ENCODE peak calls at places on chromosomes 2 and 18, in nine cellular contexts. R, A, X, J, T, V, Z, G and S are unnamed samples. For H3K36me3 and H3K4me1, the result is how much of the 10 kb centered on the place peaks cover.

GRCh38 chr2:204533629-204534370 is 11.5 kb upstream of the PARD3B start:
- DNase-seq in R (peak), A (no peak), X (no peak), J (no peak), T (no peak), V (no peak), Z (no peak), G (no peak), S (no peak)

GRCh38 chr2:133365117-133365516 is 203.1 kb downstream of the NCKAP5 start:
- DNase-seq in R (peak), A (no peak), X (no peak), J (no peak), T (no peak), V (no peak), Z (no peak), G (no peak), S (no peak)

GRCh38 chr2:119108186-119108585 is 50.4 kb downstream of the C1QL2 start:
- DNase-seq in R (no peak), A (no peak), X (no peak), J (no peak), T (no peak), V (no peak), Z (no peak), G (no peak), S (no peak)

GRCh38 chr18:13539050-13539449 is 187.3 kb downstream of the FAM210A start:
- DNase-seq in R (no peak), A (no peak), X (no peak), J (no peak), T (no peak), V (no peak), Z (no peak), G (no peak), S (no peak)

GRCh38 chr18:14174706-14175085 is 42.5 kb upstream of the ZNF519 start:
- DNase-seq in R (no peak), A (peak), X (no peak), J (peak), T (no peak), V (no peak), Z (no peak), G (no peak), S (no peak)

GRCh38 chr2:23502096-23502495 is 117.1 kb downstream of the KLHL29 start:
- DNase-seq in R (no peak), A (no peak), X (peak), J (no peak), T (no peak), V (no peak), Z (peak), G (no peak), S (no peak)

GRCh38 chr18:7847988-7848387 is 280.9 kb downstream of the PTPRM start:
- DNase-seq in R (peak), A (no peak), X (no peak), J (no peak), T (no peak), V (no peak), Z (no peak), G (no peak), S (no peak)

GRCh38 chr2:7034313-7034712 is 117.1 kb downstream of the RNF144A start:
- DNase-seq in R (no peak), A (no peak), X (peak), J (no peak), T (no peak), V (no peak), Z (peak), G (no peak), S (no peak)

GRCh38 chr2:110804915-110805314 is 72.5 kb downstream of the ACOXL start:
- DNase-seq in R (no peak), A (no peak), X (no peak), J (no peak), T (no peak), V (no peak), Z (no peak), G (no peak), S (no peak)

GRCh38 chr2:9820020-9820973 is 23.0 kb upstream of the TAF1B start:
- DNase-seq in R (peak), A (peak), X (peak), J (no peak), T (no peak), V (no peak), Z (peak), G (no peak), S (no peak)

GRCh38 chr2:177530513-177531039 is 138.0 kb downstream of the AGPS start:
- DNase-seq in R (no peak), A (no peak), X (no peak), J (no peak), T (no peak), V (no peak), Z (no peak), G (no peak), S (no peak)

GRCh38 chr2:96893289-96894150 is 23.6 kb upstream of the SEMA4C start:
- DNase-seq in R (no peak), A (no peak), X (no peak), J (no peak), T (no peak), V (no peak), Z (no peak), G (no peak), S (no peak)

GRCh38 chr18:74242451-74243096 is 49.2 kb downstream of the CYB5A start:
- DNase-seq in R (no peak), A (no peak), X (peak), J (no peak), T (no peak), V (peak), Z (peak), G (no peak), S (no peak)

GRCh38 chr2:231191896-231192872 is 6.2 kb upstream of the ARMC9 start:
- DNase-seq in R (peak), A (peak), X (peak), J (peak), T (no peak), V (peak), Z (peak), G (no peak), S (peak)

GRCh38 chr2:42693013-42693575 is 70.8 kb downstream of the OXER1 start:
- DNase-seq in R (no peak), A (peak), X (no peak), J (no peak), T (no peak), V (no peak), Z (no peak), G (no peak), S (no peak)

GRCh38 chr2:102839668-102840388 is 78.0 kb downstream of the TMEM182 start:
- DNase-seq in R (peak), A (no peak), X (peak), J (no peak), T (peak), V (peak), Z (peak), G (no peak), S (peak)

GRCh38 chr2:163465440-163465839 is 270.4 kb downstream of the FIGN start:
- DNase-seq in R (peak), A (no peak), X (no peak), J (no peak), T (no peak), V (no peak), Z (no peak), G (no peak), S (no peak)

GRCh38 chr2:239114616-239115265 is 266.9 kb downstream of the TWIST2 start:
- DNase-seq in R (no peak), A (no peak), X (no peak), J (no peak), T (no peak), V (no peak), Z (peak), G (no peak), S (no peak)

GRCh38 chr2:107569496-107569895 is 257.2 kb upstream of the RGPD4 start:
- DNase-seq in R (no peak), A (no peak), X (no peak), J (no peak), T (no peak), V (no peak), Z (no peak), G (no peak), S (no peak)

GRCh38 chr2:204604061-204604460 is 58.8 kb downstream of the PARD3B start:
- DNase-seq in R (peak), A (no peak), X (no peak), J (no peak), T (no peak), V (no peak), Z (no peak), G (no peak), S (no peak)

GRCh38 chr18:55048892-55049291 is 89.6 kb upstream of the CCDC68 start:
- DNase-seq in R (peak), A (no peak), X (no peak), J (no peak), T (no peak), V (no peak), Z (no peak), G (no peak), S (no peak)

GRCh38 chr2:84493494-84493893 is 22.8 kb upstream of the DNAH6 start:
- DNase-seq in R (peak), A (no peak), X (no peak), J (no peak), T (no peak), V (no peak), Z (peak), G (no peak), S (no peak)

GRCh38 chr2:118123561-118124232 is 35.4 kb downstream of the INSIG2 start:
- DNase-seq in R (peak), A (no peak), X (peak), J (no peak), T (peak), V (no peak), Z (no peak), G (no peak), S (no peak)

GRCh38 chr2:192030289-192030688 is 164.4 kb downstream of the TMEFF2 start:
- DNase-seq in R (peak), A (no peak), X (no peak), J (no peak), T (no peak), V (no peak), Z (peak), G (no peak), S (no peak)

GRCh38 chr2:126945118-126945517 is 46.4 kb downstream of the TEX51 start:
- DNase-seq in R (no peak), A (no peak), X (no peak), J (no peak), T (no peak), V (no peak), Z (no peak), G (no peak), S (no peak)

GRCh38 chr2:10253596-10254372 is 48.9 kb upstream of the HPCAL1 start:
- DNase-seq in R (no peak), A (peak), X (no peak), J (no peak), T (no peak), V (no peak), Z (no peak), G (no peak), S (no peak)

GRCh38 chr2:141508806-141509595 is 621.8 kb downstream of the LRP1B start:
- DNase-seq in R (peak), A (no peak), X (no peak), J (no peak), T (no peak), V (no peak), Z (no peak), G (no peak), S (no peak)

GRCh38 chr2:8573234-8573941 is 108.5 kb upstream of the ID2 start:
- DNase-seq in R (no peak), A (no peak), X (no peak), J (peak), T (no peak), V (no peak), Z (peak), G (peak), S (no peak)

GRCh38 chr18:26429535-26429934 is 118.8 kb downstream of the KCTD1 start:
- DNase-seq in R (peak), A (no peak), X (no peak), J (peak), T (peak), V (no peak), Z (peak), G (no peak), S (peak)

GRCh38 chr2:232325324-232326273 is 53.0 kb upstream of the ALPP start:
- DNase-seq in R (peak), A (peak), X (peak), J (peak), T (no peak), V (peak), Z (peak), G (no peak), S (peak)

GRCh38 chr2:163157891-163158511 is 319.4 kb upstream of the KCNH7 start:
- DNase-seq in R (peak), A (no peak), X (no peak), J (no peak), T (no peak), V (no peak), Z (no peak), G (no peak), S (no peak)

GRCh38 chr2:232925153-232925768 is 55.2 kb downstream of the SNORC start:
- DNase-seq in R (no peak), A (no peak), X (no peak), J (no peak), T (no peak), V (no peak), Z (peak), G (no peak), S (no peak)

GRCh38 chr2:129817175-129817574 is 162.3 kb upstream of the RAB6C start:
- DNase-seq in R (no peak), A (no peak), X (no peak), J (no peak), T (no peak), V (no peak), Z (no peak), G (no peak), S (no peak)

GRCh38 chr2:221455214-221455613 is 116.9 kb downstream of the EPHA4 start:
- DNase-seq in R (peak), A (no peak), X (no peak), J (no peak), T (no peak), V (no peak), Z (no peak), G (no peak), S (peak)

GRCh38 chr18:35077937-35078336 is 36.7 kb downstream of the MAPRE2 start:
- DNase-seq in R (peak), A (no peak), X (no peak), J (no peak), T (no peak), V (no peak), Z (no peak), G (no peak), S (no peak)

GRCh38 chr18:5456577-5457466 is 87.0 kb downstream of the EPB41L3 start:
- DNase-seq in R (peak), A (no peak), X (no peak), J (no peak), T (no peak), V (no peak), Z (peak), G (no peak), S (peak)

GRCh38 chr2:190533968-190534309 is 583 bp downstream of the NEMP2 start:
- DNase-seq in R (no peak), A (no peak), X (peak), J (no peak), T (no peak), V (no peak), Z (no peak), G (no peak), S (no peak)

GRCh38 chr2:8533923-8534322 is 147.9 kb upstream of the ID2 start:
- DNase-seq in R (no peak), A (no peak), X (no peak), J (no peak), T (no peak), V (no peak), Z (no peak), G (no peak), S (no peak)

GRCh38 chr2:78218066-78218465 is 695.9 kb upstream of the LRRTM4 start:
- DNase-seq in R (no peak), A (no peak), X (no peak), J (no peak), T (no peak), V (no peak), Z (no peak), G (no peak), S (no peak)

GRCh38 chr2:180311-180710 is 83.5 kb downstream of the SH3YL1 start:
- DNase-seq in R (no peak), A (no peak), X (no peak), J (no peak), T (no peak), V (no peak), Z (no peak), G (no peak), S (no peak)
- H3K4me3 ChIP-seq in R (no peak), A (no peak), X (no peak), J (no peak), T (no peak), V (no peak), Z (no peak), G (no peak), S (no peak)

DNA sequence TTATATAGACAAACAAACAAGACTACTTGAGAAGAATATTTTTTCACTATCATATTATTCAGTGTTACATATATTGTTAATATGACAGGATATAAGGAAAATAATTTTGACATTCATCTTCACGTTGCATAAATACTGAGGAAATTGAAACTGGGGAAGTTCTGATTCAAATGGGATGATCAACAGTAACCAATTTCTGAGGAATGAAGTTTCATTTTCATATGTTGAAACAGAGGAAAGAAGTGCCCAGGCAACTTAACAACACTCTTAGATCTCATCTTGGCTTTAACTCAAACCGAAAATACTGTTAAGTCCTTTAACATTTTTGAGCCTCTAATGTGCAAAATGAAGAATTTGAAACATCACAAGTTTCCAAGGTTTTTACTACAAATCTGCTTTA is 612.2 kb upstream of the VRK2 start:
- DNase-seq in R (no peak), A (no peak), X (no peak), J (no peak), T (no peak), V (no peak), Z (no peak), G (no peak), S (no peak)
- H3K36me3 ChIP-seq in R (under half), A (under half), X (under half), J (under half), T (under half), V (under half), Z (under half), G (under half), S (under half)

GRCh38 chr2:219219781-219220532 is 1.2 kb upstream of the ABCB6 start:
- DNase-seq in R (no peak), A (no peak), X (no peak), J (no peak), T (no peak), V (no peak), Z (no peak), G (no peak), S (no peak)
- H3K4me1 ChIP-seq in R (under half), A (under half), X (under half), J (under half), T (under half), V (under half), Z (under half), G (under half), S (under half)

DNA sequence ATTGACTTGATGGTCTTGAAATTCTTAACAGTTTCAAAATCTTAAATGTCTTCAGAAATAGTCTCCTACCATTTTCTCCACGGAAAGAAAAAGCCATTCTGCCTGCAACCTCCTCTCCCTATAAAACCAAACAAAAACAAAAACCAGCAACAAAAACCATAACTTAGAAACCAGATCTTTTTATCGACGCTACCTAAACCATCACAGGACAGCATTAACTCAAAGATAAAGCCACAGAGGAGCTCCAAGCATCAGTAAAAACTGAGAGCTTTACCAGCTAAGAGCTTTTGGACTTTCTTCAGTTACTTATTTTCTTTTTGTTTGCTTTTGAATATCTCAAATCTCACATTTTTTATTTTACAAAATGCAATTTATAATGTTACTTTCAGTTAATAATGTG is 12.8 kb downstream of the CD226 start:
- DNase-seq in R (no peak), A (no peak), X (no peak), J (no peak), T (no peak), V (no peak), Z (no peak), G (no peak), S (no peak)
- H3K4me3 ChIP-seq in R (no peak), A (no peak), X (no peak), J (no peak), T (no peak), V (no peak), Z (no peak), G (no peak), S (no peak)

GRCh38 chr2:20781656-20782265 is 41.1 kb downstream of the LDAH start:
- DNase-seq in R (peak), A (no peak), X (no peak), J (no peak), T (no peak), V (no peak), Z (peak), G (no peak), S (peak)
- H3K36me3 ChIP-seq in R (under half), A (under half), X (under half), J (under half), T (under half), V (under half), Z (under half), G (under half), S (under half)

GRCh38 chr18:3279201-3280185 is 17.6 kb downstream of the MYL12B start:
- DNase-seq in R (no peak), A (no peak), X (no peak), J (no peak), T (no peak), V (no peak), Z (no peak), G (no peak), S (peak)
- H3K4me1 ChIP-seq in R (under half), A (under half), X (under half), J (under half), T (under half), V (under half), Z (under half), G (under half), S (under half)

GRCh38 chr2:34734662-34735061 is 1135.6 kb upstream of the FAM98A start:
- DNase-seq in R (no peak), A (no peak), X (no peak), J (no peak), T (no peak), V (no peak), Z (peak), G (no peak), S (no peak)
- H3K4me3 ChIP-seq in R (no peak), A (no peak), X (no peak), J (no peak), T (no peak), V (no peak), Z (no peak), G (no peak), S (no peak)

GRCh38 chr2:172551266-172551665 is 4.6 kb upstream of the PDK1 start:
- DNase-seq in R (peak), A (no peak), X (no peak), J (no peak), T (no peak), V (no peak), Z (peak), G (no peak), S (no peak)
- H3K36me3 ChIP-seq in R (under half), A (under half), X (under half), J (under half), T (under half), V (under half), Z (under half), G (under half), S (under half)

GRCh38 chr2:68388772-68389171 is 23.7 kb downstream of the PLEK start:
- DNase-seq in R (no peak), A (no peak), X (no peak), J (no peak), T (no peak), V (no peak), Z (no peak), G (no peak), S (no peak)

GRCh38 chr2:68391099-68391498 is 26.0 kb downstream of the PLEK start:
- DNase-seq in R (no peak), A (no peak), X (no peak), J (no peak), T (no peak), V (no peak), Z (no peak), G (no peak), S (no peak)

GRCh38 chr2:68390600-68390999 is 25.5 kb downstream of the PLEK start:
- DNase-seq in R (no peak), A (no peak), X (no peak), J (no peak), T (no peak), V (no peak), Z (no peak), G (no peak), S (peak)

GRCh38 chr2:68391869-68392268 is 26.8 kb downstream of the PLEK start:
- DNase-seq in R (no peak), A (no peak), X (no peak), J (no peak), T (no peak), V (no peak), Z (no peak), G (no peak), S (no peak)

DNA sequence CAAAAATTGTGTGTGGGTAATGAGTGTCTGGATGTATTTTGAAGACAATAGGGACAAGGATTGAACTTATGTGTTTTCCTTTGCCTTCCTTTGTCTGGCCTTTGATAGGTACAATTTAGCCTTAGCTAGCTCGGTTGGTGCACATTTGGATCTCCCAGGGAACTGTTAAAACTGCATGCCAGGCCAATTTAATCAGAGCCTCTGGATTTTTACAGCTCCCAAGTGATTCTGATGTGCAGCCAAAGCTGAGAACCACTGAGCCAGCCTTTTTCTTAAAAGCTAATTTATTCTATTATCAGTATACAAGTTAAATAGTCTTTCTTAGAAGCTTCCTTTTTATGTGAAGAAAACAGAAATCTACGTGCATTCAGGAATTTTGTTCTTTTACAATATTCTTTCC is 25.0 kb downstream of the PLEK start:
- DNase-seq in R (no peak), A (no peak), X (no peak), J (no peak), T (no peak), V (no peak), Z (no peak), G (no peak), S (peak)
- H3K4me1 ChIP-seq in R (under half), A (under half), X (under half), J (under half), T (under half), V (under half), Z (under half), G (under half), S (under half)

GRCh38 chr2:156580501-156580900 is 144.3 kb downstream of the GPD2 start:
- DNase-seq in R (no peak), A (no peak), X (no peak), J (no peak), T (no peak), V (no peak), Z (no peak), G (no peak), S (no peak)
- H3K4me3 ChIP-seq in R (no peak), A (no peak), X (no peak), J (no peak), T (no peak), V (no peak), Z (no peak), G (no peak), S (no peak)